ENCODE peak calls at places on chromosomes 7 and 10, in seven cellular contexts. T, J, X, N, S, I and K are unnamed samples.

GRCh38 chr10:124715479-124715878 is 28.7 kb downstream of the FAM53B start:
- DNase-seq in T (no peak), J (no peak), X (no peak), N (no peak), S (no peak), I (no peak), K (no peak)

GRCh38 chr7:3326246-3326645 is 25.2 kb downstream of the SDK1 start:
- DNase-seq in T (no peak), J (no peak), X (no peak), N (no peak), S (no peak), I (no peak), K (no peak)

GRCh38 chr10:37821237-37821636 is 36.2 kb downstream of the ZNF248 start:
- DNase-seq in T (no peak), J (no peak), X (no peak), N (no peak), S (no peak), I (no peak), K (no peak)

GRCh38 chr7:100157334-100158228 is 942 bp downstream of the TRAPPC14 start:
- DNase-seq in T (no peak), J (peak; percentile 30), X (no peak), N (no peak), S (peak; percentile 49), I (peak; percentile 69), K (peak; percentile 60)

GRCh38 chr7:128100949-128101713 is 69.9 kb upstream of the LRRC4 start:
- DNase-seq in T (no peak), J (no peak), X (no peak), N (no peak), S (no peak), I (no peak), K (no peak)

GRCh38 chr10:116001266-116001857 is 271.6 kb downstream of the GFRA1 start:
- DNase-seq in T (no peak), J (peak; percentile 16), X (no peak), N (no peak), S (no peak), I (no peak), K (no peak)

GRCh38 chr7:81244213-81244612 is 325.4 kb upstream of the SEMA3C start:
- DNase-seq in T (no peak), J (no peak), X (no peak), N (no peak), S (peak; percentile 56), I (no peak), K (no peak)

GRCh38 chr10:89692416-89692815 is 9.0 kb upstream of the KIF20B start:
- DNase-seq in T (no peak), J (no peak), X (no peak), N (no peak), S (no peak), I (no peak), K (no peak)

GRCh38 chr10:4041531-4042096 is 256.6 kb upstream of the KLF6 start:
- DNase-seq in T (no peak), J (no peak), X (no peak), N (no peak), S (no peak), I (no peak), K (no peak)

GRCh38 chr10:11197854-11198253 is 180.2 kb downstream of the CELF2 start:
- DNase-seq in T (no peak), J (no peak), X (no peak), N (no peak), S (no peak), I (no peak), K (no peak)

GRCh38 chr10:22899775-22900174 is 28.1 kb upstream of the ARMC3 start:
- DNase-seq in T (no peak), J (no peak), X (no peak), N (no peak), S (no peak), I (no peak), K (no peak)

GRCh38 chr7:65441010-65441409 is 67.4 kb downstream of the ZNF92 start:
- DNase-seq in T (no peak), J (no peak), X (no peak), N (no peak), S (peak; percentile 88), I (no peak), K (no peak)

GRCh38 chr10:55631071-55631654 is 729.9 kb downstream of the ZWINT start:
- DNase-seq in T (no peak), J (peak; percentile 73), X (no peak), N (peak; percentile 24), S (peak; percentile 29), I (peak; percentile 63), K (no peak)

GRCh38 chr7:117217636-117218035 is 105.2 kb downstream of the WNT2 start:
- DNase-seq in T (no peak), J (no peak), X (no peak), N (no peak), S (no peak), I (no peak), K (no peak)

GRCh38 chr7:68364871-68365625 is 1233.2 kb upstream of the AUTS2 start:
- DNase-seq in T (no peak), J (no peak), X (no peak), N (no peak), S (no peak), I (no peak), K (no peak)

GRCh38 chr7:18459439-18459838 is 36.1 kb upstream of the HDAC9 start:
- DNase-seq in T (no peak), J (no peak), X (no peak), N (no peak), S (no peak), I (no peak), K (no peak)

GRCh38 chr10:22477365-22478287 is 132.3 kb downstream of the SPAG6 start:
- DNase-seq in T (no peak), J (no peak), X (no peak), N (no peak), S (no peak), I (no peak), K (no peak)

GRCh38 chr10:115117301-115117700 is 24.1 kb downstream of the ATRNL1 start:
- DNase-seq in T (no peak), J (no peak), X (no peak), N (no peak), S (no peak), I (no peak), K (no peak)

GRCh38 chr7:4602905-4603842 is 78.9 kb upstream of the FOXK1 start:
- DNase-seq in T (no peak), J (no peak), X (no peak), N (no peak), S (no peak), I (no peak), K (no peak)

GRCh38 chr10:7525314-7526016 is 114.6 kb upstream of the SFMBT2 start:
- DNase-seq in T (peak; percentile 49), J (no peak), X (peak; percentile 35), N (peak; percentile 79), S (peak; percentile 59), I (peak; percentile 79), K (no peak)

GRCh38 chr10:5670662-5671375 is 4.4 kb upstream of the ASB13 start:
- DNase-seq in T (no peak), J (no peak), X (no peak), N (no peak), S (no peak), I (no peak), K (no peak)

GRCh38 chr7:128164061-128164954 is 76.8 kb upstream of the LEP start:
- DNase-seq in T (no peak), J (no peak), X (no peak), N (no peak), S (no peak), I (no peak), K (no peak)

GRCh38 chr7:235576-236395 is 43.4 kb downstream of the FAM20C start:
- DNase-seq in T (no peak), J (peak; percentile 70), X (no peak), N (no peak), S (no peak), I (no peak), K (no peak)

GRCh38 chr7:128425851-128426250 is 16.1 kb upstream of the IMPDH1 start:
- DNase-seq in T (peak; percentile 55), J (peak; percentile 61), X (peak; percentile 79), N (peak; percentile 87), S (peak; percentile 63), I (peak; percentile 91), K (peak; percentile 86)

GRCh38 chr7:229184-229964 is 37.0 kb downstream of the FAM20C start:
- DNase-seq in T (no peak), J (peak; percentile 90), X (no peak), N (no peak), S (no peak), I (peak; percentile 76), K (peak; percentile 39)

GRCh38 chr7:13903997-13904396 is 85.5 kb downstream of the ETV1 start:
- DNase-seq in T (no peak), J (no peak), X (no peak), N (no peak), S (no peak), I (no peak), K (no peak)

GRCh38 chr10:101301111-101301731 is 52.7 kb upstream of the BTRC start:
- DNase-seq in T (no peak), J (no peak), X (peak; percentile 38), N (peak; percentile 63), S (peak; percentile 46), I (peak; percentile 67), K (no peak)

GRCh38 chr7:100568176-100568935 is 5.3 kb downstream of the SAP25 start:
- DNase-seq in T (no peak), J (no peak), X (no peak), N (no peak), S (no peak), I (peak; percentile 81), K (peak; percentile 73)

GRCh38 chr7:111530356-111530668 is 32.0 kb downstream of the IMMP2L start:
- DNase-seq in T (no peak), J (no peak), X (no peak), N (no peak), S (no peak), I (no peak), K (no peak)

GRCh38 chr10:5619366-5620211 is 46.8 kb downstream of the ASB13 start:
- DNase-seq in T (no peak), J (no peak), X (no peak), N (no peak), S (no peak), I (no peak), K (no peak)

GRCh38 chr7:18313970-18314369 is 181.6 kb upstream of the HDAC9 start:
- DNase-seq in T (no peak), J (no peak), X (no peak), N (no peak), S (no peak), I (no peak), K (no peak)

GRCh38 chr7:98509836-98510235 is 107.2 kb upstream of the NPTX2 start:
- DNase-seq in T (no peak), J (no peak), X (no peak), N (no peak), S (no peak), I (no peak), K (no peak)

GRCh38 chr7:29995652-29996051 is 6.1 kb upstream of the SCRN1 start:
- DNase-seq in T (no peak), J (no peak), X (no peak), N (no peak), S (no peak), I (no peak), K (no peak)

GRCh38 chr10:118405933-118406332 is 63.8 kb upstream of the FAM204A start:
- DNase-seq in T (no peak), J (no peak), X (no peak), N (no peak), S (no peak), I (no peak), K (no peak)

GRCh38 chr10:522350-522749 is 167.1 kb downstream of the DIP2C start:
- DNase-seq in T (no peak), J (no peak), X (no peak), N (no peak), S (no peak), I (no peak), K (no peak)

GRCh38 chr7:124351950-124352349 is 319.1 kb upstream of the TMEM229A start:
- DNase-seq in T (no peak), J (peak; percentile 7), X (no peak), N (no peak), S (no peak), I (no peak), K (no peak)

GRCh38 chr7:27102578-27103442 is at the start of gene HOXA2:
- DNase-seq in T (no peak), J (no peak), X (no peak), N (no peak), S (peak; percentile 78), I (peak; percentile 66), K (peak; percentile 71)